ENCODE peak calls at places on chromosomes 12 and 14, in ten cellular contexts. H is NCI-H1092, O is stomach, Q is NB4, C is lower lobe of right lung, B is ACHN, G is cardiac fibroblast, S is T1000, M is WTC11, D is kidney glomerular epithelial cell. P is an unnamed sample.

GRCh38 chr12:15842106-15842505 is 40.1 kb upstream of the STRAP start:
- DNase-seq in G (peak), C (no peak), D (peak), B (peak), Q (no peak), S (no peak), O (no peak), M (no peak), H (no peak), P (no peak)

GRCh38 chr14:104786726-104787675 is 8.5 kb downstream of the AKT1 start:
- DNase-seq in D (no peak), O (no peak), S (no peak), C (no peak), G (no peak), M (no peak), H (no peak), B (no peak), Q (no peak), P (no peak)

GRCh38 chr14:88504602-88505001 is 50.2 kb downstream of the PTPN21 start:
- DNase-seq in H (no peak), O (no peak), C (no peak), Q (no peak), D (no peak), S (no peak), G (no peak), B (no peak), M (no peak), P (no peak)

GRCh38 chr14:91573894-91574837 is 64.1 kb upstream of the PPP4R3A start:
- DNase-seq in O (peak), B (peak), Q (peak), S (peak), H (peak), G (peak), D (peak), M (peak), C (peak), P (peak)

GRCh38 chr12:95259368-95259767 is 41.8 kb downstream of the VEZT start:
- DNase-seq in C (no peak), D (no peak), O (no peak), M (no peak), G (no peak), H (no peak), S (no peak), B (no peak), Q (no peak), P (no peak)

GRCh38 chr12:3317841-3318501 is 173.0 kb upstream of the PRMT8 start:
- DNase-seq in M (no peak), D (no peak), G (no peak), S (no peak), O (no peak), B (no peak), C (no peak), Q (no peak), H (no peak), P (no peak)

GRCh38 chr12:16086462-16086861 is 175.3 kb downstream of the DERA start:
- DNase-seq in Q (peak), C (no peak), G (no peak), D (no peak), B (no peak), M (no peak), H (no peak), O (no peak), S (no peak), P (no peak)

GRCh38 chr14:23538785-23539184 is 12.8 kb downstream of the ZFHX2 start:
- DNase-seq in O (no peak), M (peak), G (peak), D (no peak), C (no peak), S (no peak), Q (no peak), B (no peak), H (peak), P (no peak)

GRCh38 chr12:98908866-98909265 is 263.8 kb downstream of the APAF1 start:
- DNase-seq in M (no peak), O (no peak), G (no peak), C (no peak), B (no peak), Q (no peak), S (no peak), D (no peak), H (no peak), P (no peak)

GRCh38 chr12:5577741-5578140 is 145.8 kb downstream of the NTF3 start:
- DNase-seq in B (no peak), O (no peak), Q (no peak), D (no peak), S (no peak), M (no peak), C (no peak), H (no peak), G (no peak), P (no peak)

GRCh38 chr12:56271031-56271430 is 4.3 kb downstream of the COQ10A start:
- DNase-seq in M (no peak), S (no peak), B (peak), O (no peak), D (no peak), H (no peak), C (no peak), G (peak), Q (peak), P (no peak)

GRCh38 chr14:61651355-61651754 is 44.0 kb upstream of the HIF1A start:
- DNase-seq in H (no peak), O (no peak), C (no peak), Q (no peak), S (no peak), M (no peak), G (no peak), D (no peak), B (no peak), P (no peak)

GRCh38 chr14:67207810-67208209 is 18.6 kb downstream of the GARIN2 start:
- DNase-seq in S (no peak), G (no peak), B (no peak), Q (no peak), C (no peak), H (no peak), O (no peak), D (no peak), M (no peak), P (no peak)

GRCh38 chr14:57928732-57929131 is 62.8 kb upstream of the SLC35F4 start:
- DNase-seq in O (no peak), H (no peak), G (no peak), S (no peak), D (no peak), B (no peak), C (no peak), Q (peak), M (no peak), P (no peak)

GRCh38 chr14:67942311-67942710 is 122.7 kb downstream of the RAD51B start:
- DNase-seq in Q (no peak), M (no peak), D (no peak), B (no peak), O (no peak), C (no peak), G (no peak), H (no peak), S (no peak), P (no peak)

P was measured in H54.